ENCODE peak calls at places on chromosomes 11 and 22, in six cellular contexts. One of them, this sample, is unnamed. For H3K4me1, the result is how much of the 10 kb centered on the place peaks cover.

GRCh38 chr22:42814215-42814614 is 42.9 kb downstream of the ARFGAP3 start:
- DNase-seq in neuronal stem cell: no peak
- DNase-seq in adrenal gland: peak
- DNase-seq in OCI-LY7: no peak
- DNase-seq in psoas muscle: no peak
- DNase-seq in H9: no peak
- DNase-seq in this sample: no peak

GRCh38 chr22:42803454-42803853 is 53.6 kb downstream of the ARFGAP3 start:
- DNase-seq in neuronal stem cell: no peak
- DNase-seq in adrenal gland: peak
- DNase-seq in OCI-LY7: no peak
- DNase-seq in psoas muscle: peak
- DNase-seq in H9: peak
- DNase-seq in this sample: peak

GRCh38 chr11:16958833-16959232 is 55.4 kb downstream of the PLEKHA7 start:
- DNase-seq in neuronal stem cell: no peak
- DNase-seq in adrenal gland: no peak
- DNase-seq in OCI-LY7: peak
- DNase-seq in psoas muscle: no peak
- DNase-seq in H9: no peak
- DNase-seq in this sample: no peak

GRCh38 chr11:115699733-115700132 is 195.5 kb upstream of the CADM1 start:
- DNase-seq in neuronal stem cell: no peak
- DNase-seq in adrenal gland: no peak
- DNase-seq in OCI-LY7: no peak
- DNase-seq in psoas muscle: no peak
- DNase-seq in H9: no peak
- DNase-seq in this sample: peak

GRCh38 chr22:45925811-45926351 is 51.1 kb downstream of the WNT7B start:
- DNase-seq in neuronal stem cell: no peak
- DNase-seq in adrenal gland: no peak
- DNase-seq in OCI-LY7: no peak
- DNase-seq in psoas muscle: no peak
- DNase-seq in H9: no peak
- DNase-seq in this sample: no peak

GRCh38 chr11:128776434-128777284 is 82.8 kb downstream of the FLI1 start:
- DNase-seq in neuronal stem cell: peak
- DNase-seq in adrenal gland: no peak
- DNase-seq in OCI-LY7: peak
- DNase-seq in psoas muscle: peak
- DNase-seq in H9: peak
- DNase-seq in this sample: peak

GRCh38 chr11:20367313-20367948 is 3.9 kb downstream of the HTATIP2 start:
- DNase-seq in neuronal stem cell: no peak
- DNase-seq in adrenal gland: peak
- DNase-seq in OCI-LY7: no peak
- DNase-seq in psoas muscle: no peak
- DNase-seq in H9: no peak
- DNase-seq in this sample: no peak

GRCh38 chr22:46490538-46490937 is 46.9 kb downstream of the CELSR1 start:
- DNase-seq in neuronal stem cell: no peak
- DNase-seq in adrenal gland: no peak
- DNase-seq in OCI-LY7: no peak
- DNase-seq in psoas muscle: no peak
- DNase-seq in H9: no peak
- DNase-seq in this sample: no peak

GRCh38 chr11:2311456-2312201 is 9.8 kb downstream of the TSPAN32 start:
- DNase-seq in neuronal stem cell: no peak
- DNase-seq in adrenal gland: no peak
- DNase-seq in OCI-LY7: no peak
- DNase-seq in psoas muscle: peak
- DNase-seq in H9: no peak
- DNase-seq in this sample: peak

GRCh38 chr11:125326126-125326525 is 161.6 kb downstream of the PKNOX2 start:
- DNase-seq in neuronal stem cell: no peak
- DNase-seq in adrenal gland: no peak
- DNase-seq in OCI-LY7: no peak
- DNase-seq in psoas muscle: no peak
- DNase-seq in H9: no peak
- DNase-seq in this sample: no peak

GRCh38 chr11:126231725-126232459 is 20.3 kb downstream of the FAM118B start:
- DNase-seq in neuronal stem cell: no peak
- DNase-seq in adrenal gland: no peak
- DNase-seq in OCI-LY7: no peak
- DNase-seq in psoas muscle: no peak
- DNase-seq in H9: no peak
- DNase-seq in this sample: no peak

GRCh38 chr22:28171135-28171534 is 252.1 kb upstream of the PITPNB start:
- DNase-seq in neuronal stem cell: no peak
- DNase-seq in adrenal gland: no peak
- DNase-seq in OCI-LY7: no peak
- DNase-seq in psoas muscle: no peak
- DNase-seq in H9: no peak
- DNase-seq in this sample: no peak

GRCh38 chr11:131871061-131871460 is 500.6 kb downstream of the NTM start:
- DNase-seq in neuronal stem cell: no peak
- DNase-seq in adrenal gland: no peak
- DNase-seq in OCI-LY7: no peak
- DNase-seq in psoas muscle: no peak
- DNase-seq in H9: no peak
- DNase-seq in this sample: no peak

GRCh38 chr11:15189646-15190365 is 75.1 kb downstream of the INSC start:
- DNase-seq in neuronal stem cell: no peak
- DNase-seq in adrenal gland: no peak
- DNase-seq in OCI-LY7: no peak
- DNase-seq in psoas muscle: no peak
- DNase-seq in H9: no peak
- DNase-seq in this sample: no peak

GRCh38 chr22:26763633-26764295 is 106.4 kb downstream of the MIAT start:
- DNase-seq in neuronal stem cell: no peak
- DNase-seq in adrenal gland: no peak
- DNase-seq in OCI-LY7: no peak
- DNase-seq in psoas muscle: no peak
- DNase-seq in H9: no peak
- DNase-seq in this sample: no peak

GRCh38 chr11:83656931-83657330 is 370.8 kb upstream of the CCDC90B start:
- DNase-seq in neuronal stem cell: no peak
- DNase-seq in adrenal gland: no peak
- DNase-seq in OCI-LY7: no peak
- DNase-seq in psoas muscle: no peak
- DNase-seq in H9: no peak
- DNase-seq in this sample: no peak

GRCh38 chr11:124943242-124943641 is 7.4 kb upstream of the HEPACAM start:
- DNase-seq in neuronal stem cell: no peak
- DNase-seq in adrenal gland: no peak
- DNase-seq in OCI-LY7: no peak
- DNase-seq in psoas muscle: no peak
- DNase-seq in H9: no peak
- DNase-seq in this sample: no peak

GRCh38 chr11:116928845-116929244 is 91.4 kb upstream of the APOA1 start:
- DNase-seq in neuronal stem cell: no peak
- DNase-seq in adrenal gland: no peak
- DNase-seq in OCI-LY7: peak
- DNase-seq in psoas muscle: no peak
- DNase-seq in H9: no peak
- DNase-seq in this sample: no peak
- H3K27ac ChIP-seq in neuronal stem cell: no peak
- H3K27ac ChIP-seq in adrenal gland: no peak
- H3K27ac ChIP-seq in OCI-LY7: peak
- H3K27ac ChIP-seq in psoas muscle: peak
- H3K27ac ChIP-seq in H9: no peak
- H3K27ac ChIP-seq in this sample: no peak

GRCh38 chr11:72439455-72439854 is 5.1 kb upstream of the CLPB start:
- DNase-seq in neuronal stem cell: no peak
- DNase-seq in adrenal gland: no peak
- DNase-seq in OCI-LY7: no peak
- DNase-seq in psoas muscle: no peak
- DNase-seq in H9: no peak
- DNase-seq in this sample: no peak
- H3K4me1 ChIP-seq in neuronal stem cell: under half
- H3K4me1 ChIP-seq in adrenal gland: under half
- H3K4me1 ChIP-seq in OCI-LY7: under half
- H3K4me1 ChIP-seq in psoas muscle: under half
- H3K4me1 ChIP-seq in H9: under half
- H3K4me1 ChIP-seq in this sample: under half

DNA sequence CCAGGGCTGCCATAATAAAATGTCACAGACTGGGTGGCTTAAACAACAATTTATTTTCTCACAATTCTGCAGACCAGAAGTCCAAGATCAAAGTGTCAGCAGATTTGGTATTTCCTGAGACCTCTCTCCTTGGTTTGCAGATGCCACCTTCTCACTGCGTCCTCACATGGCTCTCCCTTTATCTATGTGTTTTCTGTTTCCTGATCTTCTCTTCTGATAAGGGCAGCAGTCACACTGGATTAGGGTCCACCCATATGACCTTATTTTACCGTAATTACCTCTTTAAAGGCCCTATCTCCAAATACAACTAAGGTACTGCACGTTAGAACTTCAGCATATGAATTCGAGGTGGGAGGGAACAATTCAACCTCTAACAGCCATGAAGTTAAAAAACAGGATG is 238.9 kb upstream of the API5 start:
- DNase-seq in neuronal stem cell: no peak
- DNase-seq in adrenal gland: no peak
- DNase-seq in OCI-LY7: no peak
- DNase-seq in psoas muscle: no peak
- DNase-seq in H9: no peak
- DNase-seq in this sample: no peak
- H3K27ac ChIP-seq in neuronal stem cell: no peak
- H3K27ac ChIP-seq in adrenal gland: no peak
- H3K27ac ChIP-seq in OCI-LY7: no peak
- H3K27ac ChIP-seq in psoas muscle: no peak
- H3K27ac ChIP-seq in H9: no peak
- H3K27ac ChIP-seq in this sample: no peak

DNA sequence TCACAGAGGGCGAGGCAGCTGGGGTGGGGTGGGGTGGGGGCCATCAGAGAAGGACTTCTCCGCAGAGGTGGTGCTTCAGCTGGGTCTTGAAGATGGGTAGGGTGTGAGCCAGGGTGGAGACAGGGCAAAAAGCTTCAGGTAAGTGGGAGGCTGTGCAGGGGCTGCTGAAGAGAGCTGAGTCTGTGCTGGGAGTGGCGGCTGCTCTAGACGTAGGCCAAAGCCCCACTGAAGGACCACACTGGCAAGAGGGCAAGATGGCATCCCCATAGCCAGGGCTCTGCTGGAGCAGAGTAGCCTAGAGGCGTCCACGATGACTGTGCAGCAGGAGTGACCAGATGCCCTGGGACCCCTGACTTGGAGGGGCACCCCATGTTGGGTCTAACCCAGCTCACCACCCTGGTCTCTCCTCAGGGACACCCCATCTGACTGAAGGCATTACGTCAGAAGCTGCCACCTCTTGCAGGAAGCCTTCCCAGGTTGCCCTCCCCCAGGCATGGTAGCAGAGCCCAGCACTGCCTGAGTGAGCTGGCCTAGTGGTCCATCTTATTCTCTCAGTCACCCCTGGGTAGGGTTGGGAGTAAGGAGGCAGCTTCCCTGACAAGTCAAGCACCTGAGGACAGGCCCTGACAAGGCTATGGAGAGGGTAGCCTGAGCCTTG is 32.9 kb downstream of the TPBGL start:
- DNase-seq in neuronal stem cell: no peak
- DNase-seq in adrenal gland: peak
- DNase-seq in OCI-LY7: no peak
- DNase-seq in psoas muscle: no peak
- DNase-seq in H9: peak
- DNase-seq in this sample: peak
- H3K4me1 ChIP-seq in neuronal stem cell: under half
- H3K4me1 ChIP-seq in adrenal gland: under half
- H3K4me1 ChIP-seq in OCI-LY7: under half
- H3K4me1 ChIP-seq in psoas muscle: under half
- H3K4me1 ChIP-seq in H9: under half
- H3K4me1 ChIP-seq in this sample: under half

GRCh38 chr11:11981364-11981763 is 27.1 kb downstream of the DKK3 start:
- DNase-seq in neuronal stem cell: no peak
- DNase-seq in adrenal gland: no peak
- DNase-seq in OCI-LY7: no peak
- DNase-seq in psoas muscle: no peak
- DNase-seq in H9: no peak
- DNase-seq in this sample: no peak

GRCh38 chr11:11978792-11979486 is 29.5 kb downstream of the DKK3 start:
- DNase-seq in neuronal stem cell: no peak
- DNase-seq in adrenal gland: peak
- DNase-seq in OCI-LY7: no peak
- DNase-seq in psoas muscle: peak
- DNase-seq in H9: peak
- DNase-seq in this sample: peak

GRCh38 chr11:11979487-11980117 is 28.8 kb downstream of the DKK3 start:
- DNase-seq in neuronal stem cell: no peak
- DNase-seq in adrenal gland: no peak
- DNase-seq in OCI-LY7: no peak
- DNase-seq in psoas muscle: peak
- DNase-seq in H9: no peak
- DNase-seq in this sample: peak

GRCh38 chr11:11980841-11981308 is 27.6 kb downstream of the DKK3 start:
- DNase-seq in neuronal stem cell: no peak
- DNase-seq in adrenal gland: no peak
- DNase-seq in OCI-LY7: no peak
- DNase-seq in psoas muscle: no peak
- DNase-seq in H9: no peak
- DNase-seq in this sample: no peak

GRCh38 chr11:11980200-11980599 is 28.2 kb downstream of the DKK3 start:
- DNase-seq in neuronal stem cell: no peak
- DNase-seq in adrenal gland: no peak
- DNase-seq in OCI-LY7: no peak
- DNase-seq in psoas muscle: no peak
- DNase-seq in H9: no peak
- DNase-seq in this sample: no peak
- H3K27ac ChIP-seq in neuronal stem cell: no peak
- H3K27ac ChIP-seq in adrenal gland: peak
- H3K27ac ChIP-seq in OCI-LY7: no peak
- H3K27ac ChIP-seq in psoas muscle: peak
- H3K27ac ChIP-seq in H9: no peak
- H3K27ac ChIP-seq in this sample: peak

GRCh38 chr22:44085743-44086741 is 61.9 kb downstream of the PARVB start:
- DNase-seq in neuronal stem cell: no peak
- DNase-seq in adrenal gland: peak
- DNase-seq in OCI-LY7: peak
- DNase-seq in psoas muscle: peak
- DNase-seq in H9: peak
- DNase-seq in this sample: peak
- H3K4me1 ChIP-seq in neuronal stem cell: under half
- H3K4me1 ChIP-seq in adrenal gland: under half
- H3K4me1 ChIP-seq in OCI-LY7: under half
- H3K4me1 ChIP-seq in psoas muscle: half or more
- H3K4me1 ChIP-seq in H9: under half
- H3K4me1 ChIP-seq in this sample: under half